ENCODE peak calls at places on chromosome 10, in six cellular contexts. One of them, this sample, is unnamed.

GRCh38 chr10:104256335-104257080 is 1.8 kb downstream of the GSTO1 start:
- DNase-seq in left lung: no peak
- DNase-seq in kidney glomerular epithelial cell: peak
- DNase-seq in SW480: no peak
- DNase-seq in stimulated activated CD8-positive, alpha-beta memory T cell treated with anti-CD3 and anti-CD28 coated beads, Interleukin-7, amount 100 ng/mL, for 1 hour: no peak
- DNase-seq in adipocyte: peak
- DNase-seq in this sample: no peak

GRCh38 chr10:59905066-59905734 is 1.2 kb downstream of the CCDC6 start:
- DNase-seq in left lung: peak
- DNase-seq in kidney glomerular epithelial cell: no peak
- DNase-seq in SW480: peak
- DNase-seq in stimulated activated CD8-positive, alpha-beta memory T cell treated with anti-CD3 and anti-CD28 coated beads, Interleukin-7, amount 100 ng/mL, for 1 hour: no peak
- DNase-seq in adipocyte: peak
- DNase-seq in this sample: peak

GRCh38 chr10:88466786-88467185 is 116.3 kb downstream of the RNLS start:
- DNase-seq in left lung: no peak
- DNase-seq in kidney glomerular epithelial cell: no peak
- DNase-seq in SW480: no peak
- DNase-seq in stimulated activated CD8-positive, alpha-beta memory T cell treated with anti-CD3 and anti-CD28 coated beads, Interleukin-7, amount 100 ng/mL, for 1 hour: no peak
- DNase-seq in adipocyte: no peak
- DNase-seq in this sample: no peak

GRCh38 chr10:4511559-4511958 is 314.4 kb upstream of the AKR1E2 start:
- DNase-seq in left lung: no peak
- DNase-seq in kidney glomerular epithelial cell: no peak
- DNase-seq in SW480: no peak
- DNase-seq in stimulated activated CD8-positive, alpha-beta memory T cell treated with anti-CD3 and anti-CD28 coated beads, Interleukin-7, amount 100 ng/mL, for 1 hour: no peak
- DNase-seq in adipocyte: peak
- DNase-seq in this sample: no peak

GRCh38 chr10:21315321-21316220 is 209.9 kb downstream of the SKIDA1 start:
- DNase-seq in left lung: no peak
- DNase-seq in kidney glomerular epithelial cell: peak
- DNase-seq in SW480: peak
- DNase-seq in stimulated activated CD8-positive, alpha-beta memory T cell treated with anti-CD3 and anti-CD28 coated beads, Interleukin-7, amount 100 ng/mL, for 1 hour: no peak
- DNase-seq in adipocyte: peak
- DNase-seq in this sample: peak

GRCh38 chr10:94546058-94546595 is 539 bp downstream of the HELLS start:
- DNase-seq in left lung: no peak
- DNase-seq in kidney glomerular epithelial cell: peak
- DNase-seq in SW480: peak
- DNase-seq in stimulated activated CD8-positive, alpha-beta memory T cell treated with anti-CD3 and anti-CD28 coated beads, Interleukin-7, amount 100 ng/mL, for 1 hour: no peak
- DNase-seq in adipocyte: peak
- DNase-seq in this sample: peak

GRCh38 chr10:26969145-26969926 is 108.6 kb upstream of the ABI1 start:
- DNase-seq in left lung: no peak
- DNase-seq in kidney glomerular epithelial cell: no peak
- DNase-seq in SW480: no peak
- DNase-seq in stimulated activated CD8-positive, alpha-beta memory T cell treated with anti-CD3 and anti-CD28 coated beads, Interleukin-7, amount 100 ng/mL, for 1 hour: no peak
- DNase-seq in adipocyte: no peak
- DNase-seq in this sample: no peak

GRCh38 chr10:78973901-78974408 is 94.8 kb upstream of the ZMIZ1 start:
- DNase-seq in left lung: peak
- DNase-seq in kidney glomerular epithelial cell: peak
- DNase-seq in SW480: peak
- DNase-seq in stimulated activated CD8-positive, alpha-beta memory T cell treated with anti-CD3 and anti-CD28 coated beads, Interleukin-7, amount 100 ng/mL, for 1 hour: peak
- DNase-seq in adipocyte: no peak
- DNase-seq in this sample: peak

GRCh38 chr10:29471483-29471859 is 163.3 kb downstream of the SVIL start:
- DNase-seq in left lung: no peak
- DNase-seq in kidney glomerular epithelial cell: peak
- DNase-seq in SW480: peak
- DNase-seq in stimulated activated CD8-positive, alpha-beta memory T cell treated with anti-CD3 and anti-CD28 coated beads, Interleukin-7, amount 100 ng/mL, for 1 hour: no peak
- DNase-seq in adipocyte: peak
- DNase-seq in this sample: peak

GRCh38 chr10:24351883-24352778 is 143.2 kb downstream of the KIAA1217 start:
- DNase-seq in left lung: no peak
- DNase-seq in kidney glomerular epithelial cell: no peak
- DNase-seq in SW480: no peak
- DNase-seq in stimulated activated CD8-positive, alpha-beta memory T cell treated with anti-CD3 and anti-CD28 coated beads, Interleukin-7, amount 100 ng/mL, for 1 hour: no peak
- DNase-seq in adipocyte: no peak
- DNase-seq in this sample: no peak

GRCh38 chr10:76270464-76270863 is 839.0 kb downstream of the LRMDA start:
- DNase-seq in left lung: no peak
- DNase-seq in kidney glomerular epithelial cell: no peak
- DNase-seq in SW480: no peak
- DNase-seq in stimulated activated CD8-positive, alpha-beta memory T cell treated with anti-CD3 and anti-CD28 coated beads, Interleukin-7, amount 100 ng/mL, for 1 hour: no peak
- DNase-seq in adipocyte: peak
- DNase-seq in this sample: no peak